ENCODE peak calls at places on chromosome 18, in eight cellular contexts. D is nucleus accumbens; L is Calu3; T is fibroblast of mammary gland; H is BJ; N is stimulated activated CD4-positive, alpha-beta T cell treated with anti-CD3 and anti-CD28 coated beads, Interleukin-1b, Interleukin-23, amount 100 ng/mL, for 1 hour; X is D341Med; U is NCI-H460. P is an unnamed sample.

GRCh38 chr18:55250729-55251128 is 291.5 kb upstream of the CCDC68 start:
- DNase-seq in L (no peak), X (no peak), N (no peak), U (no peak), D (no peak), H (no peak), T (peak), P (no peak)

GRCh38 chr18:22106536-22107292 is 62.7 kb upstream of the GATA6 start:
- DNase-seq in U (no peak), T (peak), N (no peak), D (no peak), H (no peak), L (peak), X (no peak), P (no peak)

GRCh38 chr18:43588838-43589237 is 311.5 kb upstream of the SYT4 start:
- DNase-seq in T (no peak), N (no peak), L (no peak), D (no peak), X (no peak), H (no peak), U (no peak), P (no peak)

GRCh38 chr18:48923746-48924580 is 26.8 kb downstream of the SMAD7 start:
- DNase-seq in U (no peak), T (peak), H (no peak), N (no peak), L (no peak), D (no peak), X (no peak), P (no peak)

GRCh38 chr18:48661421-48661820 is 122.6 kb downstream of the CTIF start:
- DNase-seq in X (no peak), H (no peak), U (no peak), N (no peak), L (no peak), T (no peak), D (no peak), P (no peak)

GRCh38 chr18:61544178-61544577 is 210.9 kb downstream of the CDH20 start:
- DNase-seq in D (no peak), L (no peak), H (no peak), N (no peak), T (no peak), U (no peak), X (no peak), P (no peak)

GRCh38 chr18:59484796-59485328 is 125.8 kb upstream of the LMAN1 start:
- DNase-seq in H (peak), L (no peak), D (no peak), U (no peak), T (peak), X (no peak), N (no peak), P (no peak)

GRCh38 chr18:49566217-49566616 is 4.4 kb downstream of the LIPG start:
- DNase-seq in T (no peak), L (no peak), H (no peak), X (no peak), U (no peak), N (no peak), D (no peak), P (no peak)

GRCh38 chr18:46369323-46369722 is 265.1 kb downstream of the HAUS1 start:
- DNase-seq in L (no peak), T (no peak), U (no peak), H (no peak), N (no peak), D (no peak), X (no peak), P (no peak)

GRCh38 chr18:24799176-24799575 is 338.7 kb downstream of the HRH4 start:
- DNase-seq in D (no peak), T (no peak), N (no peak), H (no peak), L (no peak), X (no peak), U (no peak), P (no peak)

GRCh38 chr18:12287684-12288405 is 20.2 kb upstream of the TUBB6 start:
- DNase-seq in D (peak), L (peak), H (peak), X (peak), T (peak), U (peak), N (no peak), P (peak)

GRCh38 chr18:36352384-36352783 is 54.9 kb downstream of the FHOD3 start:
- DNase-seq in D (no peak), N (no peak), H (peak), T (peak), X (no peak), U (no peak), L (no peak), P (peak)

GRCh38 chr18:74299746-74300145 is 8.0 kb upstream of the CYB5A start:
- DNase-seq in D (no peak), X (no peak), U (no peak), N (no peak), L (no peak), H (no peak), T (peak), P (peak)

GRCh38 chr18:59388180-59388579 is 29.1 kb upstream of the LMAN1 start:
- DNase-seq in L (no peak), N (no peak), T (no peak), H (no peak), X (no peak), U (no peak), D (no peak), P (no peak)

GRCh38 chr18:2654828-2655152 is 736 bp upstream of the SMCHD1 start:
- DNase-seq in U (no peak), H (no peak), L (no peak), D (no peak), X (peak), T (no peak), N (peak), P (no peak)

GRCh38 chr18:74412106-74412880 is 44.8 kb downstream of the DIPK1C start:
- DNase-seq in T (no peak), L (no peak), X (no peak), D (peak), N (no peak), U (no peak), H (no peak), P (no peak)

GRCh38 chr18:39799010-39799409 is 2156.0 kb upstream of the PIK3C3 start:
- DNase-seq in N (no peak), H (no peak), U (no peak), T (peak), X (peak), D (no peak), L (peak), P (no peak)

GRCh38 chr18:50622320-50622719 is 62.4 kb downstream of the MAPK4 start:
- DNase-seq in T (no peak), N (no peak), H (no peak), X (no peak), L (no peak), D (no peak), U (no peak), P (no peak)

GRCh38 chr18:29181151-29181901 is 1004.4 kb upstream of the CDH2 start:
- DNase-seq in X (no peak), N (no peak), L (no peak), D (no peak), U (no peak), H (peak), T (peak), P (peak)

GRCh38 chr18:47492691-47493090 is 241.2 kb upstream of the SKOR2 start:
- DNase-seq in T (peak), L (no peak), U (no peak), X (no peak), D (no peak), N (no peak), H (no peak), P (no peak)

GRCh38 chr18:60147326-60147725 is 225.2 kb downstream of the MC4R start:
- DNase-seq in T (no peak), H (no peak), D (no peak), L (no peak), X (no peak), N (no peak), U (no peak), P (no peak)

GRCh38 chr18:37742436-37742835 is 176.8 kb upstream of the CELF4 start:
- DNase-seq in X (no peak), D (no peak), H (no peak), T (no peak), L (no peak), N (no peak), U (no peak), P (no peak)

GRCh38 chr18:59704146-59704545 is 6.9 kb upstream of the CCBE1 start:
- DNase-seq in U (no peak), X (no peak), N (no peak), T (peak), L (no peak), D (no peak), H (no peak), P (no peak)

GRCh38 chr18:43751203-43751602 is 473.9 kb upstream of the SYT4 start:
- DNase-seq in U (no peak), X (no peak), L (no peak), T (peak), H (no peak), D (no peak), N (no peak), P (peak)

GRCh38 chr18:79001001-79001400 is 21.4 kb downstream of the SALL3 start:
- DNase-seq in T (no peak), H (no peak), L (no peak), D (no peak), U (no peak), N (no peak), X (no peak), P (no peak)

GRCh38 chr18:26465431-26465830 is 82.9 kb downstream of the KCTD1 start:
- DNase-seq in U (no peak), T (no peak), X (no peak), D (no peak), L (no peak), N (no peak), H (no peak), P (no peak)

GRCh38 chr18:62790836-62791772 is 75.8 kb downstream of the PHLPP1 start:
- DNase-seq in U (no peak), N (no peak), D (no peak), X (no peak), H (peak), T (peak), L (no peak), P (no peak)

GRCh38 chr18:51575171-51575570 is 377.7 kb upstream of the MEX3C start:
- DNase-seq in D (no peak), T (no peak), X (no peak), N (no peak), U (no peak), H (no peak), L (no peak), P (no peak)

GRCh38 chr18:57243624-57244179 is 96.8 kb downstream of the BOD1L2 start:
- DNase-seq in H (no peak), D (no peak), N (no peak), X (no peak), T (no peak), U (no peak), L (no peak), P (no peak)

GRCh38 chr18:63725682-63726480 is 23.1 kb downstream of the SERPINB11 start:
- DNase-seq in D (no peak), T (no peak), L (no peak), U (no peak), N (no peak), X (no peak), H (no peak), P (no peak)